ENCODE peak calls at places on chromosome 11, in nine cellular contexts. J, R, M, D, B, H, G, I and N are unnamed samples.

GRCh38 chr11:1479678-1480118 is 6.9 kb downstream of the MOB2 start:
- DNase-seq in J (no peak), R (no peak), M (no peak), D (no peak), B (peak), H (no peak), G (no peak), I (no peak), N (no peak)

GRCh38 chr11:108093128-108093904 is 28.1 kb upstream of the ACAT1 start:
- DNase-seq in J (no peak), R (no peak), M (peak), D (no peak), B (no peak), H (no peak), G (no peak), I (peak), N (no peak)

GRCh38 chr11:14378171-14378570 is 19.2 kb upstream of the RRAS2 start:
- DNase-seq in J (no peak), R (no peak), M (no peak), D (no peak), B (no peak), H (no peak), G (no peak), I (no peak), N (no peak)

GRCh38 chr11:12285106-12285505 is 92.3 kb upstream of the PARVA start:
- DNase-seq in J (no peak), R (no peak), M (peak), D (no peak), B (no peak), H (no peak), G (no peak), I (peak), N (no peak)

GRCh38 chr11:108902027-108902469 is 237.2 kb downstream of the DDX10 start:
- DNase-seq in J (no peak), R (no peak), M (no peak), D (no peak), B (no peak), H (no peak), G (no peak), I (no peak), N (peak)

GRCh38 chr11:13923716-13924650 is 38.5 kb upstream of the SPON1 start:
- DNase-seq in J (no peak), R (peak), M (no peak), D (no peak), B (no peak), H (no peak), G (no peak), I (no peak), N (no peak)

GRCh38 chr11:1289211-1289935 is 20.1 kb downstream of the TOLLIP start:
- DNase-seq in J (no peak), R (no peak), M (no peak), D (no peak), B (no peak), H (no peak), G (no peak), I (no peak), N (no peak)

GRCh38 chr11:121588747-121589146 is 136.0 kb upstream of the SORL1-AS1 start:
- DNase-seq in J (no peak), R (no peak), M (no peak), D (no peak), B (no peak), H (no peak), G (no peak), I (no peak), N (no peak)

GRCh38 chr11:87722756-87723599 is 452.3 kb downstream of the RAB38 start:
- DNase-seq in J (peak), R (peak), M (no peak), D (peak), B (no peak), H (no peak), G (no peak), I (no peak), N (peak)

GRCh38 chr11:30125461-30125860 is 105.4 kb upstream of the FSHB start:
- DNase-seq in J (no peak), R (no peak), M (no peak), D (no peak), B (no peak), H (no peak), G (no peak), I (no peak), N (no peak)

GRCh38 chr11:14554959-14555358 is 34.8 kb upstream of the PSMA1 start:
- DNase-seq in J (no peak), R (peak), M (no peak), D (no peak), B (no peak), H (no peak), G (no peak), I (no peak), N (peak)

GRCh38 chr11:95459268-95460040 is 228.5 kb upstream of the SESN3 start:
- DNase-seq in J (no peak), R (no peak), M (no peak), D (no peak), B (no peak), H (no peak), G (peak), I (no peak), N (no peak)

GRCh38 chr11:134950692-134951304 is 538.8 kb upstream of the B3GAT1 start:
- DNase-seq in J (no peak), R (no peak), M (no peak), D (no peak), B (no peak), H (no peak), G (no peak), I (no peak), N (no peak)

GRCh38 chr11:94132823-94133408 is 4.3 kb downstream of the PANX1 start:
- DNase-seq in J (no peak), R (no peak), M (no peak), D (no peak), B (no peak), H (no peak), G (no peak), I (no peak), N (no peak)

GRCh38 chr11:128553662-128554392 is 33.5 kb downstream of the ETS1 start:
- DNase-seq in J (no peak), R (peak), M (peak), D (no peak), B (no peak), H (no peak), G (peak), I (no peak), N (peak)

GRCh38 chr11:44243633-44244343 is 66.2 kb downstream of the ALX4 start:
- DNase-seq in J (peak), R (no peak), M (peak), D (no peak), B (no peak), H (no peak), G (no peak), I (no peak), N (peak)

GRCh38 chr11:15232496-15232895 is 117.8 kb downstream of the INSC start:
- DNase-seq in J (no peak), R (no peak), M (no peak), D (no peak), B (no peak), H (no peak), G (no peak), I (no peak), N (no peak)

GRCh38 chr11:71332046-71332445 is 79.7 kb upstream of the SHANK2 start:
- DNase-seq in J (no peak), R (no peak), M (no peak), D (no peak), B (no peak), H (no peak), G (no peak), I (no peak), N (no peak)

GRCh38 chr11:42239102-42239501 is 779.6 kb upstream of the LRRC4C start:
- DNase-seq in J (no peak), R (no peak), M (peak), D (no peak), B (no peak), H (no peak), G (no peak), I (no peak), N (no peak)

GRCh38 chr11:116610190-116610589 is 162.6 kb downstream of the BUD13 start:
- DNase-seq in J (no peak), R (no peak), M (no peak), D (no peak), B (no peak), H (no peak), G (peak), I (no peak), N (no peak)

GRCh38 chr11:64444838-64445441 is 86.0 kb downstream of the RPS6KA4 start:
- DNase-seq in J (peak), R (peak), M (peak), D (peak), B (no peak), H (no peak), G (no peak), I (no peak), N (peak)

GRCh38 chr11:68890490-68891231 is 13.0 kb downstream of the MRPL21 start:
- DNase-seq in J (no peak), R (no peak), M (peak), D (no peak), B (peak), H (no peak), G (peak), I (no peak), N (peak)